ENCODE peak calls at places on chromosomes 6 and 20, in nine cellular contexts. U is transverse colon, N is neural progenitor cell, F is dorsolateral prefrontal cortex, J is Panc1, B is SK-N-SH, Y is heart left ventricle, D is upper lobe of right lung, M is endodermal cell. S is an unnamed sample.

GRCh38 chr6:119430820-119431219 is 81.3 kb upstream of the MAN1A1 start:
- DNase-seq in U (no peak), N (no peak), F (no peak), J (no peak), B (no peak), Y (no peak), D (no peak), M (no peak), S (no peak)

GRCh38 chr20:63940472-63941266 is 15.5 kb downstream of the UCKL1 start:
- DNase-seq in U (no peak), N (no peak), F (no peak), J (no peak), B (no peak), Y (peak; percentile 63), D (no peak), M (peak; percentile 77), S (no peak)

GRCh38 chr6:31877651-31878161 is 1.1 kb downstream of the SLC44A4 start:
- DNase-seq in U (peak; percentile 93), N (no peak), F (no peak), J (no peak), B (peak; percentile 20), Y (no peak), D (peak; percentile 80), M (no peak), S (no peak)

GRCh38 chr20:57576942-57577550 is 16.1 kb downstream of the PCK1 start:
- DNase-seq in U (no peak), N (no peak), F (no peak), J (no peak), B (no peak), Y (no peak), D (no peak), M (no peak), S (no peak)

GRCh38 chr6:7468382-7469081 is 72.9 kb upstream of the DSP start:
- DNase-seq in U (no peak), N (no peak), F (peak; percentile 28), J (no peak), B (peak; percentile 75), Y (peak; percentile 81), D (no peak), M (no peak), S (peak; percentile 66)

GRCh38 chr20:58433759-58434158 is 44.7 kb downstream of the VAPB start:
- DNase-seq in U (no peak), N (no peak), F (no peak), J (no peak), B (no peak), Y (no peak), D (no peak), M (no peak), S (no peak)

GRCh38 chr6:147132889-147133288 is 71.3 kb upstream of the STXBP5 start:
- DNase-seq in U (no peak), N (no peak), F (no peak), J (no peak), B (no peak), Y (no peak), D (no peak), M (no peak), S (no peak)

GRCh38 chr6:143555071-143555492 is 43.6 kb upstream of the FUCA2 start:
- DNase-seq in U (no peak), N (no peak), F (no peak), J (no peak), B (peak; percentile 45), Y (no peak), D (no peak), M (no peak), S (no peak)

GRCh38 chr6:126188271-126188909 is 151.5 kb upstream of the CENPW start:
- DNase-seq in U (no peak), N (no peak), F (no peak), J (no peak), B (no peak), Y (no peak), D (no peak), M (no peak), S (no peak)

GRCh38 chr6:44045672-44046015 is 81.6 kb downstream of the MRPL14 start:
- DNase-seq in U (no peak), N (no peak), F (peak; percentile 78), J (no peak), B (peak; percentile 70), Y (peak; percentile 80), D (no peak), M (no peak), S (peak; percentile 78)

GRCh38 chr6:155528982-155529453 is 73.4 kb upstream of the NOX3 start:
- DNase-seq in U (no peak), N (no peak), F (no peak), J (no peak), B (no peak), Y (no peak), D (no peak), M (no peak), S (peak; percentile 29)

GRCh38 chr6:21998539-21998938 is 298.3 kb downstream of the PRL start:
- DNase-seq in U (no peak), N (no peak), F (no peak), J (no peak), B (no peak), Y (no peak), D (no peak), M (no peak), S (no peak)

GRCh38 chr6:41159415-41160082 is 3.4 kb downstream of the TREM2 start:
- DNase-seq in U (no peak), N (no peak), F (no peak), J (no peak), B (no peak), Y (no peak), D (no peak), M (no peak), S (no peak)

GRCh38 chr6:29493261-29493660 is 5.5 kb upstream of the MAS1L start:
- DNase-seq in U (no peak), N (no peak), F (no peak), J (no peak), B (no peak), Y (no peak), D (no peak), M (no peak), S (no peak)

GRCh38 chr6:18342223-18342622 is 44.9 kb upstream of the RNF144B start:
- DNase-seq in U (no peak), N (no peak), F (no peak), J (no peak), B (no peak), Y (no peak), D (no peak), M (no peak), S (no peak)

GRCh38 chr6:443621-444175 is 52.1 kb downstream of the IRF4 start:
- DNase-seq in U (no peak), N (no peak), F (no peak), J (no peak), B (no peak), Y (no peak), D (no peak), M (no peak), S (no peak)

GRCh38 chr6:75206338-75207210 is 721 bp upstream of the COL12A1 start:
- DNase-seq in U (no peak), N (peak; percentile 48), F (no peak), J (no peak), B (peak; percentile 18), Y (no peak), D (no peak), M (peak; percentile 68), S (no peak)
- H3K27ac ChIP-seq in U (peak overlapping the region; percentile 84), N (no peak overlapping the region), F (no peak overlapping the region), J (no peak overlapping the region), B (no peak overlapping the region), Y (peak overlapping the region; percentile 87), D (no peak overlapping the region), M (no peak overlapping the region), S (peak overlapping the region; percentile 69)

GRCh38 chr20:36824142-36824940 is 50.8 kb upstream of the DSN1 start:
- DNase-seq in U (no peak), N (no peak), F (no peak), J (no peak), B (no peak), Y (no peak), D (no peak), M (no peak), S (no peak)

GRCh38 chr20:36821964-36822437 is 48.4 kb upstream of the DSN1 start:
- DNase-seq in U (no peak), N (peak; percentile 19), F (peak; percentile 53), J (no peak), B (no peak), Y (no peak), D (no peak), M (peak; percentile 81), S (no peak)

GRCh38 chr20:36825374-36826104 is 50.4 kb upstream of the TLDC2 start:
- DNase-seq in U (no peak), N (peak; percentile 34), F (no peak), J (no peak), B (peak; percentile 96), Y (no peak), D (no peak), M (no peak), S (no peak)

GRCh38 chr20:36820928-36821327 is 47.4 kb upstream of the DSN1 start:
- DNase-seq in U (no peak), N (no peak), F (no peak), J (no peak), B (no peak), Y (no peak), D (no peak), M (no peak), S (no peak)

DNA sequence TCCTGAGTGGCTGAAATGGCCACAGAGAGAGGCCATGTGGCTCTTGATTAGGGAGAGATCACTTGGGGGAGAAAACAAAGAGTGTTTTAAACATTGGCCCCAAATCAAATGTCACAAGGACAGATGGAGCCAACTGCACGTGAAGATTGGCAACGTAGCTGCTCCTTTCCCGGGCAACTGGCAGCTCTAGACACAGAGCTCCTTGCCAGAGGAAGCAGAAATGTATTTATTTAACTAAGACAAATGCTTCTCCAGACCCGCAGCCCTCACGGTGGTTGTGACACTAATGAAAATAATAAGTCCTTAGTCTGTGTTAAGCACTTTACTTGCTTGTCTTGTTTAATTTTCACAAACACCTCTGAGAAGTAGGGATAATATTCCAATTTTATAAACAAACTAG is 49.6 kb upstream of the DSN1 start:
- DNase-seq in U (no peak), N (no peak), F (no peak), J (no peak), B (no peak), Y (no peak), D (no peak), M (no peak), S (no peak)
- H3K27ac ChIP-seq in U (peak overlapping the region; percentile 68), N (no peak overlapping the region), F (peak overlapping the region; percentile 93), J (no peak overlapping the region), B (no peak overlapping the region), Y (peak overlapping the region; percentile 45), D (no peak overlapping the region), M (no peak overlapping the region), S (peak overlapping the region; percentile 4)

GRCh38 chr20:49889245-49889942 is 25.9 kb downstream of the SPATA2 start:
- DNase-seq in U (no peak), N (no peak), F (no peak), J (no peak), B (no peak), Y (peak; percentile 22), D (no peak), M (no peak), S (no peak)
- H3K27ac ChIP-seq in U (no peak overlapping the region), N (no peak overlapping the region), F (peak overlapping the region; percentile 97), J (no peak overlapping the region), B (no peak overlapping the region), Y (no peak overlapping the region), D (peak overlapping the region; percentile 25), M (no peak overlapping the region), S (no peak overlapping the region)

DNA sequence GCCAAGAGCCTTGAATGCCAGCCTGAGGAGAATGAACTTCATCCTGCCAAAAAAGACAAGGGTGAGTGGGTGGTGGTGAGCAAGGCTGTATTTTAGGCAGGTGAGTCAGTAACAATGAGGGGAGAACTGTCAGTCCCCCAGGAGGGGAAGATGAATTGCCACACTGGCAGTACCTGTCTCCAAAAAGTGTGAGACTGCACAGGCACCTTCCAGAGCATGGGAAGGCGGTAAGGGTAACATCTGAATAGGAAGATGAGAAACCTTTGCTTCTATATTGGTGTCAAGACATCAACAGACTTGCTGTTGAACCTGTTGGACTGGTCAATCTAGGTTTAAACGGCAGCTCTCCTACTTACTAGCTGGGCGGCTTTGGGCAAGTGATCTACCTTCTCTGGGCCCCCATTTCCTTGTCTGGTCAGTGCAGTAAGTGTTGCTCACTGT is 30.9 kb downstream of the STK35 start:
- DNase-seq in U (no peak), N (no peak), F (no peak), J (no peak), B (no peak), Y (no peak), D (no peak), M (no peak), S (no peak)
- H3K27ac ChIP-seq in U (no peak overlapping the region), N (no peak overlapping the region), F (peak overlapping the region; percentile 57), J (no peak overlapping the region), B (peak overlapping the region; percentile 78), Y (peak overlapping the region; percentile 52), D (no peak overlapping the region), M (no peak overlapping the region), S (peak overlapping the region; percentile 40)